ENCODE peak calls at places on chromosomes 16 and 17, in nine cellular contexts. A is nephron progenitor cell; Y is foreskin fibroblast; M is heart left ventricle; L is MCF 10A; V is natural killer cell; E is kidney epithelial cell; C is CD4-positive, alpha-beta T cell; W is fibroblast of lung. K is an unnamed sample.

GRCh38 chr17:82219753-82220709 is 7.4 kb upstream of the CCDC57 start:
- DNase-seq in A (no peak), C (no peak), E (no peak), W (no peak), Y (no peak), L (no peak), M (no peak), V (no peak), K (no peak)

GRCh38 chr17:38898291-38898679 is 27.1 kb upstream of the LASP1NB start:
- DNase-seq in M (no peak), V (no peak), Y (no peak), E (no peak), L (no peak), W (no peak), A (no peak), C (no peak), K (no peak)

GRCh38 chr17:57475786-57476185 is 219.5 kb downstream of the MSI2 start:
- DNase-seq in C (no peak), W (no peak), A (no peak), V (no peak), L (no peak), Y (no peak), E (no peak), M (no peak), K (no peak)

GRCh38 chr16:56340416-56340815 is 84.9 kb downstream of the AMFR start:
- DNase-seq in V (no peak), L (no peak), Y (no peak), W (no peak), A (no peak), M (no peak), C (no peak), E (no peak), K (no peak)

GRCh38 chr16:72429566-72430160 is 257.7 kb upstream of the PMFBP1 start:
- DNase-seq in Y (no peak), V (no peak), E (no peak), C (no peak), A (no peak), L (no peak), M (no peak), W (no peak), K (no peak)

GRCh38 chr17:4329838-4330237 is 36.6 kb downstream of the UBE2G1 start:
- DNase-seq in V (no peak), L (peak), A (no peak), W (peak), E (peak), Y (peak), M (no peak), C (no peak), K (no peak)

GRCh38 chr17:62206550-62206949 is 141.5 kb upstream of the MED13 start:
- DNase-seq in C (no peak), Y (no peak), A (no peak), V (no peak), E (no peak), M (no peak), W (no peak), L (no peak), K (no peak)

GRCh38 chr16:56289412-56289811 is 98.1 kb downstream of the GNAO1 start:
- DNase-seq in Y (no peak), E (no peak), A (no peak), W (no peak), M (no peak), L (no peak), V (no peak), C (no peak), K (no peak)

GRCh38 chr17:76385892-76386786 is 1.7 kb downstream of the SPHK1 start:
- DNase-seq in V (peak), Y (peak), W (peak), C (peak), M (peak), A (peak), L (peak), E (no peak), K (peak)

GRCh38 chr17:76391200-76391715 is 6.8 kb downstream of the SPHK1 start:
- DNase-seq in Y (no peak), W (no peak), L (no peak), C (no peak), V (no peak), M (no peak), A (no peak), E (no peak), K (no peak)

GRCh38 chr17:76390003-76390421 is 5.6 kb downstream of the SPHK1 start:
- DNase-seq in A (no peak), L (no peak), E (no peak), Y (no peak), M (no peak), V (no peak), C (no peak), W (no peak), K (no peak)

GRCh38 chr17:76386966-76387765 is 2.8 kb downstream of the SPHK1 start:
- DNase-seq in C (no peak), Y (no peak), A (no peak), M (no peak), E (no peak), L (no peak), W (no peak), V (no peak), K (no peak)

GRCh38 chr17:76388966-76389888 is 4.8 kb downstream of the SPHK1 start:
- DNase-seq in W (no peak), L (no peak), C (no peak), V (no peak), A (no peak), M (no peak), Y (no peak), E (no peak), K (no peak)
- TF ChIP-seq CTCF in W (no peak), L (no peak), C (no peak), V (no peak), A (no peak), M (peak), Y (no peak), E (peak), K (no peak)

DNA sequence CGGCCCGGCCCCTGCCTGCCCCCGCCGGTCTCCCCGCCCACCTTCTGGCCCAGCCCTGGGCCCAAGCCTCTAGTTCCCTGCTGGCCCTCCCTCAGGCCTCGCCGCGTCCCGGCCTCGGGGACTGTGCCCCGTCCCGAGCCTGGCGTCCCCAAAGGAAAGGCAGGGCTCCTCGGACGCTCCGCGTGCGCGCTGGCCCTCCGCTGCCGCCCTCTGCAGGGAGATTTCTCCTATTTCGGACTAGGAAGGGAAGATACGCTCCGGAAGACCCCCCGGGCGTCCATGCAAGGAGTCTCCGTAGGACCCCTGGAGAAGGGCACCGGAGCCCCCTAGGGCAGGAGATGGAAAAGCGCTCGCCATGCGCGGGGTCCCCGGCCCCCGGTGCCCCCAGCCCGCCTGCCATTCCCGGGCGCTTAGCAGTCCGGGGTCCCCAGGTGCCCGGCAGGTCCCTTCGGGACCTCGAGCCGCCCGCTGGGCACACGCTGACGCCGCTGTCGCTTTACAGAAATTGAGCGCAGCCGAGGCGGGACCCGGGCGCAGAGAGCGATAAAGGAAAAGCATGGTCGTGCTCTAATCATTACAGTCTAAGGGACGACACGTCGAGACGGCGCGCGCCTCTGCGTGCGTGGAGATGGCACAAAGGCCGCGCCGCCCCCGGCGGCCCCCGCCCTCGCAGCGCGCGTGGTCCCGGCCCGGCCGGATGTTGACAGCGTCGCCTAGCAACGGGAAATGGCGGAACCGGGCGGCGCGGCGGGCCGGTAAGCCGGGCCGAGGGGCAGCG is at the start of gene CCDC40:
- DNase-seq in E (no peak), Y (peak), C (peak), M (peak), L (peak), W (peak), A (peak), V (peak), K (peak)
- TF ChIP-seq CTCF in E (no peak), Y (no peak), C (no peak), M (no peak), L (no peak), W (no peak), A (no peak), V (no peak), K (peak)

GRCh38 chr17:42112552-42113176 is at the start of gene DHX58:
- DNase-seq in W (peak), M (peak), V (peak), E (no peak), A (no peak), L (peak), C (peak), Y (peak), K (no peak)
- TF ChIP-seq CTCF in W (no peak), M (no peak), V (no peak), E (no peak), A (no peak), L (no peak), C (no peak), Y (no peak), K (no peak)

GRCh38 chr16:22942812-22943211 is 128.8 kb downstream of the HS3ST2 start:
- DNase-seq in M (no peak), V (no peak), E (no peak), W (no peak), Y (no peak), A (no peak), L (no peak), C (no peak), K (no peak)

GRCh38 chr16:22946433-22946832 is 132.5 kb downstream of the HS3ST2 start:
- DNase-seq in V (no peak), Y (no peak), L (no peak), A (no peak), W (no peak), M (no peak), E (no peak), C (no peak), K (no peak)

GRCh38 chr16:22941970-22942501 is 128.1 kb downstream of the HS3ST2 start:
- DNase-seq in M (no peak), L (no peak), W (no peak), E (no peak), A (no peak), Y (no peak), C (no peak), V (no peak), K (no peak)

GRCh38 chr16:22948058-22948602 is 134.2 kb downstream of the HS3ST2 start:
- DNase-seq in Y (no peak), A (no peak), W (no peak), V (no peak), E (no peak), M (no peak), C (no peak), L (no peak), K (no peak)

DNA sequence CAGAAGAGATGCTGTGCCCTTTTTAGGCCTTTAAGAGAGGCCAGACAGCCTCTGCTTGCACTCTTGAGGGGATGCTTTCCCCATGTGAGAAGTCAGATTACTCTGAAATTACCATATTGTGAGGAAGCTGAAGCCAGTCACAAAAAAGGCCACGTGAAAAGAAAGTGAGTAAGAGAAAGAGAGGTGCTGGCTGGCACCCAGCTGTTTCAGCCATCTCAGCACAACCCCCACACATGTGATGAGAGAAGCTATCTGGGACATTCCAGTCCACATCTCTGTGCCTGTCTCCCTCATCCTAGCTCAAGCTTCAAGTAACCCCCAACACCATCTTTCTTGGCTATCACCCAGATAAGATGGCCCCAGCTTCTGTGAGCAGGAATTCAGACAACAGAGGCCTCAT is 131.4 kb downstream of the HS3ST2 start:
- DNase-seq in C (no peak), E (no peak), L (peak), Y (no peak), A (no peak), M (no peak), W (no peak), V (no peak), K (no peak)
- TF ChIP-seq CTCF in C (no peak), E (no peak), L (no peak), Y (no peak), A (no peak), M (no peak), W (no peak), V (no peak), K (no peak)

GRCh38 chr16:50592996-50593395 is 44.8 kb downstream of the NKD1 start:
- DNase-seq in V (no peak), E (no peak), L (no peak), A (no peak), W (no peak), C (no peak), M (no peak), Y (no peak), K (no peak)
- TF ChIP-seq CTCF in V (no peak), E (no peak), L (no peak), A (no peak), W (no peak), C (no peak), M (no peak), Y (no peak), K (no peak)

DNA sequence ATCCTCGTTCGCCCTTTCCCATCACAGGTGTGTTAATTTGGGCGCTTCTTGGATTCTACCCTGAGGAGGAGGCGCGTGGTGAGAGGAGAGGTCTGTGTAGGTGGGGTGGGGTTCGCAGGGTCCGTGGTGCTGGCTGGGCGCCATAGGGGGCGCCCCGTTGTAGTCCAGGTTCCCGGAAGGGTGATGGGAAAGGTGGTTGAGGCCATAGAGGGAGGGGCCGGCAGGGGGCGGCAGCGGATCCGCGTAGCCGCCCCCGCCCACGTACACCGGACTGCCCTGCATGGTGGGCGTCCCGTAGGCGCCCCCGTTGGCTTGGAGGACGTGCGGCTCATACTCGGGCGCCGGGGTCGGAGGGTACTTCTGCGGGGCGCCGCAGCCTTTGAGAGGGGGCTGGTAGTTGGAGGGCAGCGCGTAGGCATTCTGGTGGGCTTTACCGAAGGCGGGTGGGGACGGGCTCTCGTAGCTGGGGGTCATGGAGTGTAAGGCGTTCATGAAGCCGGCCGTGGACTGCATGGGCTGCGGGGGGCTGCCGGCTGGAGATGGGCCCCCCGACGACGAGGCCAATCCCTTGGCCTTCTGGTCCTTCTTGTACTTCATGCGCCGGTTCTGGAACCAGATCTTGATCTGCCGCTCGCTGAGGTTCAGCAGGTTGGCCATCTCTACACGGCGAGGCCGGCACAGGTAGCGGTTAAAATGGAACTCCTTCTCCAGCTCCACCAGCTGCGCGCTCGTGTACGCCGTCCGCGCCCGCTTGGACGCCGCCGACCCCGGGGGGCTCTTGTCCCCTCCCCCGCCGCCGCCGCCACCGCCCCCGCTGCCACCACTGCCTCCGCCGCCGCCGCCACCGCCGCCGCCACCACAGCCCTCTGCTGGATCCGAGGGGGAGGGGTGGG is 5.7 kb upstream of the HOXB2 start:
- DNase-seq in E (no peak), M (no peak), L (no peak), V (no peak), A (peak), W (peak), C (no peak), Y (no peak), K (no peak)
- TF ChIP-seq CTCF in E (peak), M (no peak), L (no peak), V (no peak), A (peak), W (peak), C (no peak), Y (no peak), K (peak)

GRCh38 chr16:69495821-69496220 is 69.9 kb upstream of the NFAT5 start:
- DNase-seq in L (no peak), V (no peak), M (peak), W (no peak), Y (no peak), E (no peak), C (no peak), A (no peak), K (no peak)

GRCh38 chr16:69497876-69498596 is 67.7 kb upstream of the NFAT5 start:
- DNase-seq in C (no peak), L (no peak), Y (no peak), W (no peak), A (no peak), V (no peak), M (no peak), E (no peak), K (no peak)

GRCh38 chr16:69496376-69496775 is 69.4 kb upstream of the NFAT5 start:
- DNase-seq in C (no peak), M (no peak), V (no peak), W (no peak), A (no peak), Y (no peak), L (no peak), E (no peak), K (no peak)

GRCh38 chr16:69498926-69499325 is 66.8 kb upstream of the NFAT5 start:
- DNase-seq in E (no peak), V (no peak), L (no peak), Y (no peak), W (no peak), A (no peak), M (no peak), C (no peak), K (no peak)

GRCh38 chr16:69494993-69495392 is 70.6 kb downstream of the CYB5B start:
- DNase-seq in W (peak), E (no peak), L (peak), V (no peak), Y (no peak), M (no peak), C (peak), A (no peak), K (no peak)
- TF ChIP-seq CTCF in W (no peak), E (peak), L (peak), V (peak), Y (no peak), M (peak), C (no peak), A (no peak), K (peak)

DNA sequence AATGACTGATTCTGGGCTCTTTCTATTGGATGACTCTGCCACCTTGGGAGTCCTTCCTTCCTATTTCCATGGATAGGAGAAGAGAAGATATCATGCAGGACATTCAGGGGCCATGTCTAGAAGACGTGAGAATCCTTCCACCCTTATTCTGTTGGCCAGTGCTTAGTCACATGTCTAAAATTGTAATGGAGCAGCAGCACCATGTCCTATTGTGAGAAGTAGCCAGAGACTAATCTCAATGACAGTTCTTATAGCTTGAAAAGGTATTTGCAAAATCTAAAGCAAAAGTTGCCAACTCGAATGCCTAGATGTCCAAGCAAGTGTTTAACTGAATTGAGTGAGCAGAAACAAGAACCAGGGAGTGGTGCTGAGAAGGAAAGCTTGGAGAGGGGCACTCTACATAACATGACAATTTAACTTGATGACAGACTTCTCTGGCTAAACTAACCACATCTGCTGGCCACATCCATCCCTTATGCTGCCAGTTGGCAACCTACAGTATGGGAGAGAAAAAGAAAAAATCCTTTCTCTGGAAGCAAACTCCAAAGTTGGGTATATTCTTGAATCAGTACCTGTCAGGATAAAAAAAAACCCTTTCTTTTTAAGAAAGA is 225.7 kb downstream of the CDH13 start:
- DNase-seq in C (no peak), W (no peak), M (no peak), E (no peak), A (no peak), L (no peak), Y (no peak), V (no peak), K (no peak)
- TF ChIP-seq CTCF in C (no peak), W (no peak), M (no peak), E (no peak), A (no peak), L (no peak), Y (no peak), V (no peak), K (no peak)

GRCh38 chr16:3194792-3195191 is 6.8 kb downstream of the OR1F1 start:
- DNase-seq in Y (no peak), A (no peak), W (no peak), V (no peak), M (no peak), L (no peak), C (no peak), E (no peak), K (no peak)

GRCh38 chr16:3192476-3193019 is 4.5 kb downstream of the OR1F1 start:
- DNase-seq in V (no peak), E (no peak), M (no peak), C (no peak), W (no peak), A (no peak), L (no peak), Y (no peak), K (no peak)

GRCh38 chr16:3195975-3196374 is 8.0 kb downstream of the OR1F1 start:
- DNase-seq in V (no peak), W (no peak), M (no peak), Y (no peak), A (no peak), L (no peak), C (no peak), E (no peak), K (no peak)

GRCh38 chr16:3190949-3191353 is 2.9 kb downstream of the OR1F1 start:
- DNase-seq in V (no peak), C (no peak), M (no peak), W (no peak), E (no peak), Y (no peak), A (no peak), L (no peak), K (no peak)

GRCh38 chr16:3193221-3194212 is 5.5 kb downstream of the OR1F1 start:
- DNase-seq in E (no peak), Y (no peak), V (no peak), M (no peak), W (no peak), C (no peak), L (no peak), A (no peak), K (no peak)
- TF ChIP-seq CTCF in E (no peak), Y (no peak), V (no peak), M (no peak), W (no peak), C (no peak), L (no peak), A (no peak), K (no peak)